ENCODE peak calls at places on chromosomes 3 and 15, in six cellular contexts. I is psoas muscle, O is breast epithelium, Y is coronary artery, X is HepG2, S is WERI-Rb-1. T is an unnamed sample.

GRCh38 chr15:39785139-39785538 is 2.5 kb upstream of the FSIP1 start:
- DNase-seq in O (no peak), I (no peak), X (no peak), S (no peak), Y (no peak), T (no peak)

GRCh38 chr3:151382671-151383070 is 1.9 kb downstream of the P2RY12 start:
- DNase-seq in I (no peak), O (no peak), Y (no peak), X (no peak), S (no peak), T (no peak)

GRCh38 chr3:41836360-41837134 is 125.4 kb downstream of the ULK4 start:
- DNase-seq in I (no peak), O (no peak), S (no peak), Y (no peak), X (no peak), T (no peak)

GRCh38 chr3:143548449-143548848 is 299.8 kb downstream of the SLC9A9 start:
- DNase-seq in Y (no peak), X (no peak), O (no peak), I (no peak), S (no peak), T (no peak)

GRCh38 chr15:64893481-64894394 is 18.0 kb upstream of the ANKDD1A start:
- DNase-seq in Y (peak; percentile 93), I (peak; percentile 95), S (peak; percentile 57), X (peak; percentile 79), O (peak; percentile 81), T (peak; percentile 76)

GRCh38 chr3:43288366-43288765 is 2.0 kb downstream of the SNRK start:
- DNase-seq in O (no peak), Y (no peak), I (no peak), X (no peak), S (no peak), T (no peak)

GRCh38 chr3:67602816-67603215 is 51.6 kb downstream of the SUCLG2 start:
- DNase-seq in Y (no peak), X (no peak), I (no peak), O (no peak), S (no peak), T (no peak)

GRCh38 chr15:73050561-73051297 is 1.5 kb upstream of the NEO1 start:
- DNase-seq in I (no peak), O (no peak), S (no peak), X (no peak), Y (no peak), T (no peak)

GRCh38 chr15:98124576-98124975 is 164.1 kb downstream of the ARRDC4 start:
- DNase-seq in I (no peak), S (no peak), Y (no peak), O (no peak), X (no peak), T (no peak)

GRCh38 chr3:21042184-21042583 is 708.8 kb downstream of the ZNF385D start:
- DNase-seq in Y (no peak), O (no peak), S (peak; percentile 84), X (no peak), I (no peak), T (no peak)

GRCh38 chr15:83170474-83171165 is 37.0 kb downstream of the HDGFL3 start:
- DNase-seq in O (no peak), X (no peak), I (no peak), S (no peak), Y (no peak), T (no peak)

GRCh38 chr3:31980530-31981205 is 394 bp downstream of the OSBPL10 start:
- DNase-seq in Y (peak; percentile 79), S (peak; percentile 57), I (peak; percentile 67), X (peak; percentile 54), O (peak; percentile 69), T (peak; percentile 41)

GRCh38 chr3:86969500-86970189 is 21.3 kb downstream of the VGLL3 start:
- DNase-seq in Y (no peak), O (no peak), S (peak; percentile 27), X (peak; percentile 19), I (no peak), T (no peak)

GRCh38 chr3:111541911-111542483 is at the start of gene CD96:
- DNase-seq in S (no peak), O (no peak), I (no peak), X (no peak), Y (no peak), T (no peak)

GRCh38 chr3:84980011-84980410 is 21.2 kb downstream of the CADM2 start:
- DNase-seq in I (no peak), X (no peak), O (no peak), S (no peak), Y (no peak), T (peak; percentile 13)

GRCh38 chr15:36501063-36501678 is 78.3 kb upstream of the CDIN1 start:
- DNase-seq in O (no peak), Y (no peak), I (no peak), S (peak; percentile 55), X (peak; percentile 74), T (peak; percentile 40)

GRCh38 chr15:78018968-78019644 is 58.4 kb downstream of the TBC1D2B start:
- DNase-seq in S (no peak), Y (no peak), X (no peak), O (no peak), I (no peak), T (no peak)

GRCh38 chr15:52255008-52255407 is 40.6 kb downstream of the MYO5C start:
- DNase-seq in O (no peak), X (no peak), I (no peak), Y (no peak), S (no peak), T (no peak)

GRCh38 chr3:105093853-105094252 is 272.9 kb upstream of the ALCAM start:
- DNase-seq in I (no peak), O (no peak), X (no peak), S (no peak), Y (no peak), T (no peak)

GRCh38 chr15:88048237-88048636 is 208.3 kb downstream of the NTRK3 start:
- DNase-seq in O (no peak), Y (no peak), S (no peak), I (no peak), X (no peak), T (no peak)

GRCh38 chr3:144564011-144564410 is 592.4 kb downstream of the DIPK2A start:
- DNase-seq in Y (no peak), I (no peak), S (no peak), X (no peak), O (no peak), T (no peak)

GRCh38 chr3:128323206-128324081 is 143.2 kb downstream of the DNAJB8 start:
- DNase-seq in S (no peak), O (no peak), X (no peak), Y (peak; percentile 46), I (no peak), T (no peak)

GRCh38 chr3:41000471-41000870 is 198.8 kb upstream of the CTNNB1 start:
- DNase-seq in I (no peak), O (no peak), X (no peak), Y (peak; percentile 85), S (no peak), T (no peak)

GRCh38 chr15:92074161-92074560 is 220.7 kb downstream of the SLCO3A1 start:
- DNase-seq in Y (no peak), X (no peak), S (no peak), I (no peak), O (no peak), T (no peak)

GRCh38 chr15:92071030-92071644 is 217.6 kb downstream of the SLCO3A1 start:
- DNase-seq in Y (no peak), S (no peak), I (no peak), O (no peak), X (no peak), T (no peak)

GRCh38 chr15:92074646-92075045 is 221.1 kb downstream of the SLCO3A1 start:
- DNase-seq in X (no peak), S (no peak), Y (no peak), I (peak; percentile 75), O (no peak), T (no peak)

GRCh38 chr15:92075764-92076163 is 222.3 kb downstream of the SLCO3A1 start:
- DNase-seq in Y (no peak), O (no peak), S (no peak), I (no peak), X (no peak), T (no peak)

DNA sequence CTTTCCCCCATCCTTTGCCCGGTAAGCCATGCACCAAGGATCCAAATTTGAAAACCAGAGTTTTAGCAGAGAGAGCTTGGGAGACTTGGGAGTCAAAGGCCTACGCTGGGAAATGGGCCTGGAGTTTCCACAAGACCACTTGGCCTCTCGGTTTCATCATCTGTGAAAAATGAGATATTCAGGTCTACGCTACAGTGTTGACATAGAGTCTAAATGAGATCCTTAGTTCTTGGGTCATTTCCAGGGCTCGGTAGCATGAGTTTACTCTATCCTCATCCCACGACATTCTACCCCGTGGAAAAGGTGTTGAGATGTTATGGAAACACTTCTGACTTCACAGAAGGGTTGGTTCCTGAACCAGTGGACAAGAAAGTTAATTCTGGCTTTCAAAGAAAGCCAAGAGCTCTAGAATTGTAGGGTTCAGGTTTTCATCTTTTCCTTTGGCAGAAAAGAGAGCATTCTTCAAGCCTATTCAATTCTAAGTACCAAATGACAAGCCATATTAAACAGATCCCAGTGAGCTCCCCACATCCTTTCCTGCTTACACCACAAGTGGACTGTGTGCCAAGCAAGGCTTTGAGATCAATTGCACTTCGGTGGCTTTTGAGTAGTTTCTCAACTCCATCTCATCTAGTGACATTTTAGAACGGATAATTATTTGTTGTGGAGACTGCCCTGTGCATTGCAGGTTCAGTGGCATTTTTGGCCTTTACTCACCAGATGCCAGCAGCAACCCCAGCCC is 219.7 kb downstream of the SLCO3A1 start:
- DNase-seq in Y (no peak), O (no peak), S (no peak), X (no peak), I (no peak), T (no peak)
- H3K27ac ChIP-seq in Y (no peak overlapping the region), O (no peak overlapping the region), S (no peak overlapping the region), X (no peak overlapping the region), I (no peak overlapping the region), T (no peak overlapping the region)

GRCh38 chr3:119664850-119665379 is 4.5 kb upstream of the POPDC2 start:
- DNase-seq in S (no peak), I (no peak), Y (no peak), O (no peak), X (peak; percentile 39), T (no peak)

GRCh38 chr3:119662604-119663377 is 2.4 kb upstream of the POPDC2 start:
- DNase-seq in X (no peak), I (no peak), Y (no peak), S (no peak), O (no peak), T (no peak)

GRCh38 chr3:119665954-119666559 is 5.7 kb upstream of the POPDC2 start:
- DNase-seq in I (no peak), O (no peak), S (no peak), Y (no peak), X (no peak), T (no peak)

GRCh38 chr3:119663885-119664284 is 3.5 kb upstream of the POPDC2 start:
- DNase-seq in S (no peak), I (no peak), O (no peak), Y (no peak), X (no peak), T (no peak)

GRCh38 chr3:119664370-119664769 is 4.0 kb upstream of the POPDC2 start:
- DNase-seq in X (no peak), O (no peak), S (no peak), Y (no peak), I (no peak), T (no peak)
- H3K27ac ChIP-seq in X (no peak overlapping the region), O (no peak overlapping the region), S (no peak overlapping the region), Y (no peak overlapping the region), I (peak overlapping the region; percentile 97), T (no peak overlapping the region)

GRCh38 chr15:66936115-66936863 is 129.1 kb upstream of the SMAD3 start:
- DNase-seq in S (no peak), Y (peak; percentile 72), X (no peak), O (no peak), I (peak; percentile 62), T (no peak)
- H3K27ac ChIP-seq in S (no peak overlapping the region), Y (no peak overlapping the region), X (no peak overlapping the region), O (peak overlapping the region; percentile 50), I (peak overlapping the region; percentile 32), T (no peak overlapping the region)

GRCh38 chr3:5205165-5205941 is 17.8 kb downstream of the EDEM1 start:
- DNase-seq in I (no peak), S (no peak), Y (no peak), X (no peak), O (no peak), T (no peak)
- H3K27ac ChIP-seq in I (no peak overlapping the region), S (no peak overlapping the region), Y (no peak overlapping the region), X (no peak overlapping the region), O (no peak overlapping the region), T (no peak overlapping the region)

T was measured in caudate nucleus.